ENCODE peak calls at places on chromosome 4, in nine cellular contexts. One of them, this sample, is unnamed.
A peak's percentile ranks its signal among the peaks of the same experiment; 100 is the strongest.

GRCh38 chr4:177667687-177668086 is 225.4 kb upstream of the AGA start:
- DNase-seq in AG09319: no peak
- DNase-seq in body of pancreas: no peak
- DNase-seq in naive thymus-derived CD4-positive, alpha-beta T cell: no peak
- DNase-seq in hepatocyte: no peak
- DNase-seq in iris pigment epithelial cell: no peak
- DNase-seq in stimulated activated CD4-positive, alpha-beta T cell treated with anti-CD3 and anti-CD28 coated beads, Interleukin-12 subunit alpha, Interleukin-12 subunit beta, amount 100 ng/mL, for 48 hours: no peak
- DNase-seq in lower lobe of right lung: no peak
- DNase-seq in activated CD8-positive, alpha-beta memory T cell treated with anti-CD3 and anti-CD28 coated beads for 1 hour: no peak
- DNase-seq in this sample: no peak

GRCh38 chr4:130054895-130055294 is 958.9 kb downstream of the C4orf33 start:
- DNase-seq in AG09319: no peak
- DNase-seq in body of pancreas: no peak
- DNase-seq in naive thymus-derived CD4-positive, alpha-beta T cell: no peak
- DNase-seq in hepatocyte: no peak
- DNase-seq in iris pigment epithelial cell: no peak
- DNase-seq in stimulated activated CD4-positive, alpha-beta T cell treated with anti-CD3 and anti-CD28 coated beads, Interleukin-12 subunit alpha, Interleukin-12 subunit beta, amount 100 ng/mL, for 48 hours: no peak
- DNase-seq in lower lobe of right lung: no peak
- DNase-seq in activated CD8-positive, alpha-beta memory T cell treated with anti-CD3 and anti-CD28 coated beads for 1 hour: no peak
- DNase-seq in this sample: no peak

GRCh38 chr4:17650404-17650803 is 36.0 kb downstream of the MED28 start:
- DNase-seq in AG09319: no peak
- DNase-seq in body of pancreas: no peak
- DNase-seq in naive thymus-derived CD4-positive, alpha-beta T cell: no peak
- DNase-seq in hepatocyte: no peak
- DNase-seq in iris pigment epithelial cell: no peak
- DNase-seq in stimulated activated CD4-positive, alpha-beta T cell treated with anti-CD3 and anti-CD28 coated beads, Interleukin-12 subunit alpha, Interleukin-12 subunit beta, amount 100 ng/mL, for 48 hours: no peak
- DNase-seq in lower lobe of right lung: no peak
- DNase-seq in activated CD8-positive, alpha-beta memory T cell treated with anti-CD3 and anti-CD28 coated beads for 1 hour: no peak
- DNase-seq in this sample: no peak

GRCh38 chr4:24886596-24886995 is 26.2 kb downstream of the CCDC149 start:
- DNase-seq in AG09319: no peak
- DNase-seq in body of pancreas: no peak
- DNase-seq in naive thymus-derived CD4-positive, alpha-beta T cell: no peak
- DNase-seq in hepatocyte: no peak
- DNase-seq in iris pigment epithelial cell: no peak
- DNase-seq in stimulated activated CD4-positive, alpha-beta T cell treated with anti-CD3 and anti-CD28 coated beads, Interleukin-12 subunit alpha, Interleukin-12 subunit beta, amount 100 ng/mL, for 48 hours: no peak
- DNase-seq in lower lobe of right lung: no peak
- DNase-seq in activated CD8-positive, alpha-beta memory T cell treated with anti-CD3 and anti-CD28 coated beads for 1 hour: no peak
- DNase-seq in this sample: no peak

GRCh38 chr4:105014242-105015031 is 132.2 kb upstream of the TET2 start:
- DNase-seq in AG09319: no peak
- DNase-seq in body of pancreas: no peak
- DNase-seq in naive thymus-derived CD4-positive, alpha-beta T cell: no peak
- DNase-seq in hepatocyte: no peak
- DNase-seq in iris pigment epithelial cell: no peak
- DNase-seq in stimulated activated CD4-positive, alpha-beta T cell treated with anti-CD3 and anti-CD28 coated beads, Interleukin-12 subunit alpha, Interleukin-12 subunit beta, amount 100 ng/mL, for 48 hours: no peak
- DNase-seq in lower lobe of right lung: no peak
- DNase-seq in activated CD8-positive, alpha-beta memory T cell treated with anti-CD3 and anti-CD28 coated beads for 1 hour: no peak
- DNase-seq in this sample: peak; percentile 76

GRCh38 chr4:39051454-39051853 is 10.6 kb upstream of the KLHL5 start:
- DNase-seq in AG09319: no peak
- DNase-seq in body of pancreas: no peak
- DNase-seq in naive thymus-derived CD4-positive, alpha-beta T cell: no peak
- DNase-seq in hepatocyte: no peak
- DNase-seq in iris pigment epithelial cell: peak; percentile 22
- DNase-seq in stimulated activated CD4-positive, alpha-beta T cell treated with anti-CD3 and anti-CD28 coated beads, Interleukin-12 subunit alpha, Interleukin-12 subunit beta, amount 100 ng/mL, for 48 hours: no peak
- DNase-seq in lower lobe of right lung: no peak
- DNase-seq in activated CD8-positive, alpha-beta memory T cell treated with anti-CD3 and anti-CD28 coated beads for 1 hour: no peak
- DNase-seq in this sample: no peak

GRCh38 chr4:20778896-20779295 is 78.6 kb downstream of the PACRGL start:
- DNase-seq in AG09319: no peak
- DNase-seq in body of pancreas: no peak
- DNase-seq in naive thymus-derived CD4-positive, alpha-beta T cell: no peak
- DNase-seq in hepatocyte: no peak
- DNase-seq in iris pigment epithelial cell: no peak
- DNase-seq in stimulated activated CD4-positive, alpha-beta T cell treated with anti-CD3 and anti-CD28 coated beads, Interleukin-12 subunit alpha, Interleukin-12 subunit beta, amount 100 ng/mL, for 48 hours: no peak
- DNase-seq in lower lobe of right lung: no peak
- DNase-seq in activated CD8-positive, alpha-beta memory T cell treated with anti-CD3 and anti-CD28 coated beads for 1 hour: no peak
- DNase-seq in this sample: no peak

GRCh38 chr4:93317046-93317445 is 511.5 kb upstream of the ATOH1 start:
- DNase-seq in AG09319: no peak
- DNase-seq in body of pancreas: no peak
- DNase-seq in naive thymus-derived CD4-positive, alpha-beta T cell: no peak
- DNase-seq in hepatocyte: no peak
- DNase-seq in iris pigment epithelial cell: no peak
- DNase-seq in stimulated activated CD4-positive, alpha-beta T cell treated with anti-CD3 and anti-CD28 coated beads, Interleukin-12 subunit alpha, Interleukin-12 subunit beta, amount 100 ng/mL, for 48 hours: no peak
- DNase-seq in lower lobe of right lung: no peak
- DNase-seq in activated CD8-positive, alpha-beta memory T cell treated with anti-CD3 and anti-CD28 coated beads for 1 hour: no peak
- DNase-seq in this sample: no peak

GRCh38 chr4:88162636-88163035 is 4.2 kb upstream of the ABCG2 start:
- DNase-seq in AG09319: no peak
- DNase-seq in body of pancreas: no peak
- DNase-seq in naive thymus-derived CD4-positive, alpha-beta T cell: no peak
- DNase-seq in hepatocyte: no peak
- DNase-seq in iris pigment epithelial cell: no peak
- DNase-seq in stimulated activated CD4-positive, alpha-beta T cell treated with anti-CD3 and anti-CD28 coated beads, Interleukin-12 subunit alpha, Interleukin-12 subunit beta, amount 100 ng/mL, for 48 hours: no peak
- DNase-seq in lower lobe of right lung: no peak
- DNase-seq in activated CD8-positive, alpha-beta memory T cell treated with anti-CD3 and anti-CD28 coated beads for 1 hour: no peak
- DNase-seq in this sample: no peak

GRCh38 chr4:139958738-139959096 is 195.3 kb downstream of the MAML3 start:
- DNase-seq in AG09319: no peak
- DNase-seq in body of pancreas: no peak
- DNase-seq in naive thymus-derived CD4-positive, alpha-beta T cell: no peak
- DNase-seq in hepatocyte: no peak
- DNase-seq in iris pigment epithelial cell: no peak
- DNase-seq in stimulated activated CD4-positive, alpha-beta T cell treated with anti-CD3 and anti-CD28 coated beads, Interleukin-12 subunit alpha, Interleukin-12 subunit beta, amount 100 ng/mL, for 48 hours: no peak
- DNase-seq in lower lobe of right lung: no peak
- DNase-seq in activated CD8-positive, alpha-beta memory T cell treated with anti-CD3 and anti-CD28 coated beads for 1 hour: no peak
- DNase-seq in this sample: no peak

GRCh38 chr4:112213850-112214249 is 17.7 kb upstream of the AP1AR start:
- DNase-seq in AG09319: no peak
- DNase-seq in body of pancreas: no peak
- DNase-seq in naive thymus-derived CD4-positive, alpha-beta T cell: no peak
- DNase-seq in hepatocyte: no peak
- DNase-seq in iris pigment epithelial cell: peak; percentile 93
- DNase-seq in stimulated activated CD4-positive, alpha-beta T cell treated with anti-CD3 and anti-CD28 coated beads, Interleukin-12 subunit alpha, Interleukin-12 subunit beta, amount 100 ng/mL, for 48 hours: no peak
- DNase-seq in lower lobe of right lung: no peak
- DNase-seq in activated CD8-positive, alpha-beta memory T cell treated with anti-CD3 and anti-CD28 coated beads for 1 hour: no peak
- DNase-seq in this sample: peak; percentile 50

GRCh38 chr4:175511861-175512260 is 300.2 kb downstream of the GPM6A start:
- DNase-seq in AG09319: no peak
- DNase-seq in body of pancreas: no peak
- DNase-seq in naive thymus-derived CD4-positive, alpha-beta T cell: no peak
- DNase-seq in hepatocyte: no peak
- DNase-seq in iris pigment epithelial cell: no peak
- DNase-seq in stimulated activated CD4-positive, alpha-beta T cell treated with anti-CD3 and anti-CD28 coated beads, Interleukin-12 subunit alpha, Interleukin-12 subunit beta, amount 100 ng/mL, for 48 hours: no peak
- DNase-seq in lower lobe of right lung: no peak
- DNase-seq in activated CD8-positive, alpha-beta memory T cell treated with anti-CD3 and anti-CD28 coated beads for 1 hour: no peak
- DNase-seq in this sample: no peak

GRCh38 chr4:133866328-133866699 is 335.3 kb downstream of the PABPC4L start:
- DNase-seq in AG09319: no peak
- DNase-seq in body of pancreas: no peak
- DNase-seq in naive thymus-derived CD4-positive, alpha-beta T cell: no peak
- DNase-seq in hepatocyte: no peak
- DNase-seq in iris pigment epithelial cell: peak; percentile 31
- DNase-seq in stimulated activated CD4-positive, alpha-beta T cell treated with anti-CD3 and anti-CD28 coated beads, Interleukin-12 subunit alpha, Interleukin-12 subunit beta, amount 100 ng/mL, for 48 hours: no peak
- DNase-seq in lower lobe of right lung: no peak
- DNase-seq in activated CD8-positive, alpha-beta memory T cell treated with anti-CD3 and anti-CD28 coated beads for 1 hour: no peak
- DNase-seq in this sample: no peak

GRCh38 chr4:187685247-187685646 is 310.3 kb upstream of the ZFP42 start:
- DNase-seq in AG09319: no peak
- DNase-seq in body of pancreas: no peak
- DNase-seq in naive thymus-derived CD4-positive, alpha-beta T cell: no peak
- DNase-seq in hepatocyte: no peak
- DNase-seq in iris pigment epithelial cell: peak; percentile 29
- DNase-seq in stimulated activated CD4-positive, alpha-beta T cell treated with anti-CD3 and anti-CD28 coated beads, Interleukin-12 subunit alpha, Interleukin-12 subunit beta, amount 100 ng/mL, for 48 hours: no peak
- DNase-seq in lower lobe of right lung: no peak
- DNase-seq in activated CD8-positive, alpha-beta memory T cell treated with anti-CD3 and anti-CD28 coated beads for 1 hour: no peak
- DNase-seq in this sample: no peak

GRCh38 chr4:101071241-101071640 is 276.1 kb downstream of the PPP3CA start:
- DNase-seq in AG09319: no peak
- DNase-seq in body of pancreas: no peak
- DNase-seq in naive thymus-derived CD4-positive, alpha-beta T cell: no peak
- DNase-seq in hepatocyte: no peak
- DNase-seq in iris pigment epithelial cell: no peak
- DNase-seq in stimulated activated CD4-positive, alpha-beta T cell treated with anti-CD3 and anti-CD28 coated beads, Interleukin-12 subunit alpha, Interleukin-12 subunit beta, amount 100 ng/mL, for 48 hours: no peak
- DNase-seq in lower lobe of right lung: no peak
- DNase-seq in activated CD8-positive, alpha-beta memory T cell treated with anti-CD3 and anti-CD28 coated beads for 1 hour: no peak
- DNase-seq in this sample: no peak

GRCh38 chr4:120088507-120088906 is 21.9 kb upstream of the MAD2L1 start:
- DNase-seq in AG09319: no peak
- DNase-seq in body of pancreas: no peak
- DNase-seq in naive thymus-derived CD4-positive, alpha-beta T cell: no peak
- DNase-seq in hepatocyte: no peak
- DNase-seq in iris pigment epithelial cell: no peak
- DNase-seq in stimulated activated CD4-positive, alpha-beta T cell treated with anti-CD3 and anti-CD28 coated beads, Interleukin-12 subunit alpha, Interleukin-12 subunit beta, amount 100 ng/mL, for 48 hours: no peak
- DNase-seq in lower lobe of right lung: no peak
- DNase-seq in activated CD8-positive, alpha-beta memory T cell treated with anti-CD3 and anti-CD28 coated beads for 1 hour: no peak
- DNase-seq in this sample: no peak

GRCh38 chr4:88731359-88731758 is 33.7 kb upstream of the NAP1L5 start:
- DNase-seq in AG09319: no peak
- DNase-seq in body of pancreas: no peak
- DNase-seq in naive thymus-derived CD4-positive, alpha-beta T cell: no peak
- DNase-seq in hepatocyte: no peak
- DNase-seq in iris pigment epithelial cell: no peak
- DNase-seq in stimulated activated CD4-positive, alpha-beta T cell treated with anti-CD3 and anti-CD28 coated beads, Interleukin-12 subunit alpha, Interleukin-12 subunit beta, amount 100 ng/mL, for 48 hours: no peak
- DNase-seq in lower lobe of right lung: no peak
- DNase-seq in activated CD8-positive, alpha-beta memory T cell treated with anti-CD3 and anti-CD28 coated beads for 1 hour: no peak
- DNase-seq in this sample: no peak

GRCh38 chr4:152971053-152971452 is 34.9 kb downstream of the FHDC1 start:
- DNase-seq in AG09319: no peak
- DNase-seq in body of pancreas: no peak
- DNase-seq in naive thymus-derived CD4-positive, alpha-beta T cell: no peak
- DNase-seq in hepatocyte: no peak
- DNase-seq in iris pigment epithelial cell: no peak
- DNase-seq in stimulated activated CD4-positive, alpha-beta T cell treated with anti-CD3 and anti-CD28 coated beads, Interleukin-12 subunit alpha, Interleukin-12 subunit beta, amount 100 ng/mL, for 48 hours: no peak
- DNase-seq in lower lobe of right lung: no peak
- DNase-seq in activated CD8-positive, alpha-beta memory T cell treated with anti-CD3 and anti-CD28 coated beads for 1 hour: no peak
- DNase-seq in this sample: no peak

GRCh38 chr4:24032371-24032989 is 142.6 kb upstream of the PPARGC1A start:
- DNase-seq in AG09319: no peak
- DNase-seq in body of pancreas: no peak
- DNase-seq in naive thymus-derived CD4-positive, alpha-beta T cell: no peak
- DNase-seq in hepatocyte: peak; percentile 40
- DNase-seq in iris pigment epithelial cell: peak; percentile 23
- DNase-seq in stimulated activated CD4-positive, alpha-beta T cell treated with anti-CD3 and anti-CD28 coated beads, Interleukin-12 subunit alpha, Interleukin-12 subunit beta, amount 100 ng/mL, for 48 hours: no peak
- DNase-seq in lower lobe of right lung: no peak
- DNase-seq in activated CD8-positive, alpha-beta memory T cell treated with anti-CD3 and anti-CD28 coated beads for 1 hour: no peak
- DNase-seq in this sample: no peak

GRCh38 chr4:23741586-23742240 is 148.1 kb downstream of the PPARGC1A start:
- DNase-seq in AG09319: no peak
- DNase-seq in body of pancreas: no peak
- DNase-seq in naive thymus-derived CD4-positive, alpha-beta T cell: no peak
- DNase-seq in hepatocyte: peak; percentile 14
- DNase-seq in iris pigment epithelial cell: no peak
- DNase-seq in stimulated activated CD4-positive, alpha-beta T cell treated with anti-CD3 and anti-CD28 coated beads, Interleukin-12 subunit alpha, Interleukin-12 subunit beta, amount 100 ng/mL, for 48 hours: no peak
- DNase-seq in lower lobe of right lung: no peak
- DNase-seq in activated CD8-positive, alpha-beta memory T cell treated with anti-CD3 and anti-CD28 coated beads for 1 hour: no peak
- DNase-seq in this sample: no peak

GRCh38 chr4:139301821-139302611 is at the start of gene NDUFC1:
- DNase-seq in AG09319: no peak
- DNase-seq in body of pancreas: peak; percentile 39
- DNase-seq in naive thymus-derived CD4-positive, alpha-beta T cell: peak; percentile 70
- DNase-seq in hepatocyte: peak; percentile 70
- DNase-seq in iris pigment epithelial cell: peak; percentile 65
- DNase-seq in stimulated activated CD4-positive, alpha-beta T cell treated with anti-CD3 and anti-CD28 coated beads, Interleukin-12 subunit alpha, Interleukin-12 subunit beta, amount 100 ng/mL, for 48 hours: no peak
- DNase-seq in lower lobe of right lung: peak; percentile 67
- DNase-seq in activated CD8-positive, alpha-beta memory T cell treated with anti-CD3 and anti-CD28 coated beads for 1 hour: peak; percentile 27
- DNase-seq in this sample: peak; percentile 60